ENCODE peak calls at places on chromosomes 3 and 15, in four cellular contexts. One of them, this sample, is unnamed.

GRCh38 chr3:23239181-23240068 is 36.3 kb downstream of the UBE2E2 start:
- DNase-seq in kidney epithelial cell: no peak
- DNase-seq in sigmoid colon: no peak
- DNase-seq in GM06990: no peak
- DNase-seq in this sample: no peak

GRCh38 chr3:109702252-109702651 is 364.9 kb upstream of the DPPA4 start:
- DNase-seq in kidney epithelial cell: peak
- DNase-seq in sigmoid colon: no peak
- DNase-seq in GM06990: no peak
- DNase-seq in this sample: no peak

GRCh38 chr3:3519266-3519665 is 280.0 kb upstream of the LRRN1 start:
- DNase-seq in kidney epithelial cell: no peak
- DNase-seq in sigmoid colon: no peak
- DNase-seq in GM06990: no peak
- DNase-seq in this sample: no peak

GRCh38 chr3:107951111-107951510 is 139.7 kb downstream of the CD47 start:
- DNase-seq in kidney epithelial cell: no peak
- DNase-seq in sigmoid colon: no peak
- DNase-seq in GM06990: no peak
- DNase-seq in this sample: no peak

GRCh38 chr3:126996905-126997304 is 14.0 kb downstream of the PLXNA1 start:
- DNase-seq in kidney epithelial cell: no peak
- DNase-seq in sigmoid colon: no peak
- DNase-seq in GM06990: no peak
- DNase-seq in this sample: no peak

GRCh38 chr15:26729030-26729429 is 43.8 kb downstream of the GABRB3 start:
- DNase-seq in kidney epithelial cell: no peak
- DNase-seq in sigmoid colon: no peak
- DNase-seq in GM06990: no peak
- DNase-seq in this sample: no peak

GRCh38 chr3:27756877-27757276 is 34.8 kb upstream of the EOMES start:
- DNase-seq in kidney epithelial cell: no peak
- DNase-seq in sigmoid colon: no peak
- DNase-seq in GM06990: no peak
- DNase-seq in this sample: no peak

GRCh38 chr3:155031191-155031590 is 48.9 kb upstream of the MME start:
- DNase-seq in kidney epithelial cell: no peak
- DNase-seq in sigmoid colon: no peak
- DNase-seq in GM06990: no peak
- DNase-seq in this sample: no peak

GRCh38 chr3:42663581-42664442 is 10.3 kb downstream of the ZBTB47 start:
- DNase-seq in kidney epithelial cell: no peak
- DNase-seq in sigmoid colon: peak
- DNase-seq in GM06990: peak
- DNase-seq in this sample: no peak

GRCh38 chr3:16076564-16076963 is 97.9 kb upstream of the GALNT15 start:
- DNase-seq in kidney epithelial cell: no peak
- DNase-seq in sigmoid colon: no peak
- DNase-seq in GM06990: no peak
- DNase-seq in this sample: no peak

GRCh38 chr3:122916580-122916979 is 111.0 kb downstream of the SEMA5B start:
- DNase-seq in kidney epithelial cell: no peak
- DNase-seq in sigmoid colon: no peak
- DNase-seq in GM06990: no peak
- DNase-seq in this sample: no peak

GRCh38 chr3:13009132-13009945 is 63.9 kb downstream of the IQSEC1 start:
- DNase-seq in kidney epithelial cell: no peak
- DNase-seq in sigmoid colon: peak
- DNase-seq in GM06990: peak
- DNase-seq in this sample: no peak

GRCh38 chr3:141021261-141021660 is 29.9 kb upstream of the SPSB4 start:
- DNase-seq in kidney epithelial cell: no peak
- DNase-seq in sigmoid colon: no peak
- DNase-seq in GM06990: no peak
- DNase-seq in this sample: no peak

GRCh38 chr3:36928220-36928619 is 16.6 kb downstream of the TRANK1 start:
- DNase-seq in kidney epithelial cell: no peak
- DNase-seq in sigmoid colon: no peak
- DNase-seq in GM06990: no peak
- DNase-seq in this sample: no peak

GRCh38 chr3:127479449-127479848 is 111.1 kb downstream of the TPRA1 start:
- DNase-seq in kidney epithelial cell: no peak
- DNase-seq in sigmoid colon: peak
- DNase-seq in GM06990: no peak
- DNase-seq in this sample: no peak

GRCh38 chr3:176513604-176514003 is 683.7 kb downstream of the TBL1XR1 start:
- DNase-seq in kidney epithelial cell: no peak
- DNase-seq in sigmoid colon: no peak
- DNase-seq in GM06990: no peak
- DNase-seq in this sample: no peak

GRCh38 chr15:25743909-25744275 is 119.2 kb downstream of the ATP10A start:
- DNase-seq in kidney epithelial cell: no peak
- DNase-seq in sigmoid colon: peak
- DNase-seq in GM06990: no peak
- DNase-seq in this sample: no peak

GRCh38 chr15:67070150-67070549 is 4.7 kb downstream of the SMAD3 start:
- DNase-seq in kidney epithelial cell: no peak
- DNase-seq in sigmoid colon: no peak
- DNase-seq in GM06990: no peak
- DNase-seq in this sample: no peak